ENCODE peak calls at places on chromosomes 5 and 9, in eight cellular contexts. N, Z, F, M, V, D, K and Y are unnamed samples.

GRCh38 chr9:35845824-35846771 is 17.1 kb downstream of the TMEM8B start:
- DNase-seq in K (peak), V (no peak), M (no peak), F (no peak), Z (no peak), D (no peak), N (no peak), Y (no peak)

GRCh38 chr9:976805-977360 is 428 bp downstream of the DMRT3 start:
- DNase-seq in Z (no peak), K (peak), M (no peak), V (peak), N (no peak), F (no peak), D (no peak), Y (no peak)

GRCh38 chr5:92662741-92663140 is 918.3 kb downstream of the NR2F1-AS1 start:
- DNase-seq in M (no peak), Z (no peak), K (no peak), F (peak), V (no peak), D (peak), N (no peak), Y (no peak)

GRCh38 chr5:78600656-78601452 is 47.7 kb downstream of the LHFPL2 start:
- DNase-seq in K (peak), F (no peak), M (no peak), V (peak), Z (no peak), D (peak), N (no peak), Y (no peak)

GRCh38 chr5:17619353-17619752 is 9.2 kb downstream of the TAF11L12 start:
- DNase-seq in K (no peak), M (no peak), D (no peak), N (no peak), Z (no peak), F (no peak), V (no peak), Y (no peak)

GRCh38 chr5:10639846-10640368 is 76.0 kb downstream of the ANKRD33B start:
- DNase-seq in M (no peak), D (no peak), K (no peak), N (no peak), Z (no peak), V (no peak), F (no peak), Y (no peak)

GRCh38 chr9:34254141-34254913 is 74.7 kb downstream of the KIF24 start:
- DNase-seq in Z (no peak), F (no peak), V (peak), K (no peak), N (no peak), D (peak), M (no peak), Y (no peak)

GRCh38 chr5:145104106-145104505 is 731.0 kb downstream of the PRELID2 start:
- DNase-seq in N (no peak), F (no peak), K (no peak), M (no peak), Z (no peak), V (no peak), D (no peak), Y (no peak)

GRCh38 chr5:139038618-139039305 is 159.4 kb downstream of the SIL1 start:
- DNase-seq in M (no peak), F (no peak), K (no peak), N (no peak), D (no peak), Z (peak), V (peak), Y (no peak)
- TF ChIP-seq CTCF in M (no peak), F (peak), K (no peak), N (no peak), D (peak), Z (no peak), V (no peak), Y (peak)

DNA sequence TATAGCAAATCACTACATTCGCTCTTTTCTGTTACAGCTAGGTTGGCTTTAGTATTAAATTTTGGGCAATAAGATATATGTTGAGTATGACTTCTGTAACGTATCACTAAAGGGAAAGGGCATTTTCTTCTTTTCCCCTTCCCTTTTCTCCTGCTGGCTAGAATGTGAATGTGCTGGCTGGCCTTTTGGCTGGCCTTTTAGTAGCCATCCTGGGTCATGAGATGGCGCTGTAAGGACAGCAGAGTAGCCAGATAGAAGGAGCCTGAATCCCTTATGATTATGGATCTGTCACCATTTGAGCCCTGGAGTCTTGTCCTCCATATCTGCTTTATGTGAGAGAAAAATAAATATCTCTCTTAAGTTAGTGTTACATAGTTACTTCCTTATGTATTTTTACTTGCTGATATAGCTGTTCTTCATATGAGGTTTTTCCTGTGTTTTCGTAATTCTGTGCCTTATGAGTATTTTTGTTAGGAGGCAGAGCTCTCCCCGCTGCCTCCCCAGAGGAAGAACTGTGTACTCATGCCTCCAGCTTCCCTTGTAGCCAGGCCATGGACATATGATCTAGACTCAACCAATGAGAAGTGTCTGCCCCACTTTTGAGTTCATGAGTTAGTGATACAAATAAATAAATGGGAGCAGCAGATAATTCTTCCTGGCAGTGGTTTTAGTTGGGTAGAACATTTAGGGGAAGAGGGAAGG is 65.9 kb downstream of the NDUFAF2 start:
- DNase-seq in D (peak), F (no peak), Z (no peak), K (no peak), M (no peak), N (no peak), V (peak), Y (no peak)
- TF ChIP-seq CTCF in D (peak), F (peak), Z (peak), K (no peak), M (no peak), N (no peak), V (peak), Y (peak)

GRCh38 chr5:14326035-14326909 is 183.1 kb downstream of the TRIO start:
- DNase-seq in M (no peak), D (no peak), V (no peak), F (no peak), Z (no peak), N (no peak), K (peak), Y (no peak)
- TF ChIP-seq CTCF in M (no peak), D (peak), V (no peak), F (peak), Z (peak), N (peak), K (peak), Y (peak)

GRCh38 chr5:73592546-73592945 is 27.0 kb downstream of the UTP15 start:
- DNase-seq in V (no peak), Z (no peak), K (no peak), D (peak), N (no peak), M (no peak), F (no peak), Y (no peak)

GRCh38 chr5:73591698-73592501 is 26.4 kb downstream of the UTP15 start:
- DNase-seq in D (peak), F (no peak), M (no peak), Z (no peak), N (no peak), K (no peak), V (no peak), Y (no peak)

GRCh38 chr5:73599378-73599777 is 26.6 kb upstream of the ARHGEF28 start:
- DNase-seq in K (no peak), V (no peak), N (no peak), Z (no peak), D (no peak), F (no peak), M (no peak), Y (no peak)

GRCh38 chr5:73591102-73591695 is 25.7 kb downstream of the UTP15 start:
- DNase-seq in K (peak), Z (no peak), D (peak), V (peak), F (peak), N (no peak), M (no peak), Y (no peak)

DNA sequence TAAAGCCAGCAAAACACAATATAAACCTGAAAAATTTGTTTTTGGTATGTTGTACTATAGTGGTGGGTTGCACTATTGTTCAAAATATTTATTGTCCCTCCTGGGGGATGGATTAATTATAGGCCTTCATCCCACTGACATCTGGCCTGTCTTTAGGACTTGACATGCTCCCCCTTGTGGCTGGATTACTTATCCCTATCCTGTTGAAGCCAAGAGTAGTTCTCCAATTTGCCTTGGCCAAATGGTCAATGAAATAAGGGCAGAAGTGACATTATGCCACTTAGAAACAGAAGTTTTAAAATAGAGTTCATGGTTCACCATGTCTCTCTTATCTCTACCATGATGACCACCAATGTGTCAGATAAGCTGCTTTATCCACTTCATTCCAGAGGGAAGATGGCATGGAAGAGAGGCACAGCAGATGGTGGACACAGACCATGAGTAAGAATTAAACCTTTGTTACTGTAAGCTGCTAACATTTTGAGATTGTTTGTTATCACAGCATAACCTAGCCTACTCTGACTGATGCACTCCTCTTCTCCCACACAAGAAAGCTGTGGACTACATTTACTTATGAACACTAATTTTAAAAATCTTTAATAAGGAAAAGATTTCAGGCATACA is 29.2 kb upstream of the ARHGEF28 start:
- DNase-seq in D (peak), N (no peak), K (peak), F (peak), M (no peak), V (peak), Z (no peak), Y (no peak)
- TF ChIP-seq CTCF in D (peak), N (peak), K (peak), F (peak), M (no peak), V (peak), Z (peak), Y (peak)

GRCh38 chr5:137888875-137889759 is at the start of gene PKD2L2:
- DNase-seq in D (peak), M (peak), Z (peak), F (peak), K (no peak), V (peak), N (peak), Y (no peak)
- TF ChIP-seq CTCF in D (no peak), M (no peak), Z (no peak), F (no peak), K (no peak), V (no peak), N (no peak), Y (no peak)

DNA sequence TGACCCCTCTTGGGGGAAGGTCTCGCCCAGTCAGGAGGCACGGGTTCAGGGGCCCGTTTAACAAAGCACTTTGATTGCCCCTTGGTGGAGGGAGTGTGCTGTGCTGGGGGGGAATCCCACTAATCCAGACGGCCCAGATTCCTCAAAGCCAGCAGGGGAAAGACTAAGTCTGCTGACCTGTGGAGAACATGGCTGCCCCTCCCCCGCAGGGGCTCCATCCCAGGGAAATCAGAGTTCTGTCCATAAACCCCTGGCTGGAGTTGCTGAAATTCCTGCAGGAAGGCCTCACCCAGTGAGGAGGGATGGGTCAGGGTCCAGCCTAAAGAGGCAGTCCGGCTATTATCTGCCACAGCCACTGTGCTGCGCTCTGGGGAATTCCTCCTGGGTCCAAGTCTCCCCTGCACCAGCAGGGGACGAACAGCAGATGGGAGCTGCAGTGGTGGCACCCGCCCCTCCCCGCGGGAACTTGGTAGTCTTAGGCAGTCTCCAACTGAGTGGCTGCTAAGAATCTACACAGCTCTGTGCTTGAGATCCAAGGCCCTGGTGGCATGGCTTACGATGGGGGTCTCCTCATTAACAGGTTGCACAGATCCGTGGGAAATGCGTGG is 174.0 kb upstream of the DAB2 start:
- DNase-seq in V (no peak), M (no peak), D (no peak), F (no peak), Z (no peak), K (no peak), N (no peak), Y (no peak)
- TF ChIP-seq CTCF in V (no peak), M (no peak), D (no peak), F (no peak), Z (no peak), K (no peak), N (no peak), Y (no peak)

DNA sequence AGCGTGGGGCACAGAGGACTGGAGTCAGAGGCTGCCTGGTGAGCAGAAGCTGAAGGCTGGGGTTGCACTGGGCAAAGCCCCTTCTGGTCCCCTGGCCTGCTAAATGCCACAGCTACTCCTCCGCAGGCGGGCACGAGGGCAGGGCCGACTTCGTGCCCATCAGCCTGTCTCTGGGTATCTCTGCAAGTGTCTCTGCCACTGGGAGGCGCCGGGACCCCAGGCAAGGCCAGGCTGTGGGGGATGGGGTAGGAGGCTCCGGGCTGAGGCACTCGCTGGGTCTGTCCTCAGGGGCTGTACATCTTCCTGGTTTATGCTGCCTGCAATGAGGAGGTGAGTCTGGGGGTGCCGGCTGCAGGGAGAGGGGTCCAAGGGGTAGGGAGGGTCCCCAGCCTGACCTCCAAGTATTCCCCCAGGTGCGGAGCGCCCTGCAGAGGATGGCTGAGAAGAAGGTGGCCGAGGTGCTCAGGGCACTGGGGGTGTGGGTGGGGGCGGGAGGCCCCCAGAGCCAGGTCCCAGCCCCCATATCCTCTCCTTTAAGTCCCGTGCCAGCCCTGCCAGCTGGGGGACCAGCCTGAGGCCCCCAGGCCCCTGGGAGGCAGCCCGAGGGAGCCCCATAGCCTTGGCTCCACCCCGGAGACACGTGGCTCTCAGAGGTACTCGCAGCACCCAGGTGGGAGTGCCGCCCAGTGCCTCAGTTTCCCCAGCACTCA is 25.1 kb downstream of the ADGRD2 start:
- DNase-seq in M (no peak), D (no peak), V (no peak), N (no peak), Z (no peak), F (no peak), K (no peak), Y (no peak)
- TF ChIP-seq CTCF in M (no peak), D (no peak), V (no peak), N (no peak), Z (no peak), F (no peak), K (no peak), Y (no peak)

GRCh38 chr9:118034701-118035100 is 330.5 kb downstream of the TLR4 start:
- DNase-seq in V (no peak), D (no peak), F (no peak), M (no peak), K (no peak), Z (no peak), N (no peak), Y (no peak)

GRCh38 chr9:118038713-118039112 is 334.5 kb downstream of the TLR4 start:
- DNase-seq in Z (no peak), K (no peak), V (no peak), D (no peak), M (no peak), F (no peak), N (no peak), Y (no peak)
- TF ChIP-seq CTCF in Z (no peak), K (no peak), V (no peak), D (no peak), M (no peak), F (no peak), N (no peak), Y (no peak)

DNA sequence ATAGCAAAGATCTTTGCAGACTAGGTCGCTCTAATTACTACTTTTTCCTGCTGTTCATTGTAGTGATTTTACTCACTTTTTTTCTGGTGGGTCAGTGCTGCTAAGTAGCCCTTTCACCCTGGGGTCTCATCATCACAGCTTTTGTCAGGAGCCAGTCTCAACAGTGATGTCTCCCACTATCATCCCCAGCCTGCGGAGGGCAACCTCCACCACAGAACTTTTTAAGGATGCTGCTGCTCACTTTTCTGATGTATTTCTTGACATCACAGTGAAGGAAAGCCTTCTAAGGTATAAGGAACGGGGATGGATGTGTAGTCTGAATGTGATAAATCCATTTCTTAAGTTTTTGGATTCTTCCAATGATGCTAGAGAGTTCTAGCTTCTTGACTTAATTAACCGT is 242.5 kb upstream of the RIOK2 start:
- DNase-seq in M (no peak), D (peak), N (no peak), F (no peak), V (no peak), Z (no peak), K (no peak), Y (no peak)
- TF ChIP-seq CTCF in M (no peak), D (peak), N (no peak), F (peak), V (no peak), Z (peak), K (peak), Y (peak)